ENCODE peak calls at places on chromosomes 2 and 18, in nine cellular contexts. J is stimulated activated CD4-positive, alpha-beta T cell treated with anti-CD3 and anti-CD28 coated beads, Interleukin-15, amount 100 ng/mL, for 1 hour; T is A549; I is HEK293T; U is retina; X is GM23338; H is neural progenitor cell; L is non-pigmented ciliary epithelial cell; A is psoas muscle. O is an unnamed sample.

GRCh38 chr18:76404345-76404831 is 90.7 kb downstream of the ZNF516 start:
- DNase-seq in J (no peak), T (no peak), I (no peak), U (no peak), X (no peak), H (no peak), L (no peak), A (no peak), O (no peak)

GRCh38 chr2:132816234-132816633 is 146.2 kb upstream of the LYPD1 start:
- DNase-seq in J (no peak), T (peak), I (no peak), U (no peak), X (peak), H (no peak), L (no peak), A (no peak), O (no peak)

GRCh38 chr2:208039661-208040060 is 14.3 kb upstream of the PLEKHM3 start:
- DNase-seq in J (no peak), T (no peak), I (no peak), U (peak), X (no peak), H (peak), L (no peak), A (no peak), O (no peak)

GRCh38 chr2:150255528-150255927 is 231.9 kb downstream of the RND3 start:
- DNase-seq in J (no peak), T (no peak), I (no peak), U (no peak), X (no peak), H (no peak), L (peak), A (no peak), O (no peak)

GRCh38 chr2:86671304-86671981 is 47.8 kb upstream of the RNF103 start:
- DNase-seq in J (no peak), T (no peak), I (no peak), U (no peak), X (no peak), H (no peak), L (no peak), A (no peak), O (no peak)

GRCh38 chr2:44226753-44227152 is 48.5 kb upstream of the SLC3A1 start:
- DNase-seq in J (no peak), T (no peak), I (no peak), U (no peak), X (no peak), H (no peak), L (no peak), A (no peak), O (no peak)

GRCh38 chr18:5879479-5879882 is 15.8 kb downstream of the TMEM200C start:
- DNase-seq in J (no peak), T (peak), I (peak), U (no peak), X (peak), H (peak), L (no peak), A (no peak), O (no peak)

GRCh38 chr18:26190506-26190905 is 35.7 kb upstream of the TAF4B start:
- DNase-seq in J (peak), T (no peak), I (no peak), U (no peak), X (no peak), H (no peak), L (no peak), A (no peak), O (no peak)

GRCh38 chr2:45816273-45816672 is 164.8 kb downstream of the PRKCE start:
- DNase-seq in J (no peak), T (peak), I (no peak), U (no peak), X (no peak), H (no peak), L (no peak), A (peak), O (no peak)